ENCODE peak calls at places on chromosomes 11 and 22, in ten cellular contexts. X is endothelial cell of umbilical vein, Z is NCI-H1092, K is GF-D8, D is GM13977, L is NCI-H2029 treated with DMSO at 0.1 percent for 48 hours, S is NCI-H2227 treated with DMSO at 0.1 percent for 48 hours, C is left colon, F is cardiac fibroblast, O is ELR. J is an unnamed sample.

GRCh38 chr11:112268406-112268805 is 7.7 kb upstream of the PLET1 start:
- DNase-seq in X (no peak), Z (no peak), K (no peak), D (no peak), L (no peak), S (no peak), C (no peak), F (no peak), O (no peak), J (no peak)

GRCh38 chr22:44587004-44587793 is 89.2 kb upstream of the RTL6 start:
- DNase-seq in X (no peak), Z (peak; percentile 30), K (no peak), D (peak; percentile 66), L (peak; percentile 31), S (no peak), C (no peak), F (no peak), O (no peak), J (no peak)

GRCh38 chr11:17403977-17404759 is 15.7 kb upstream of the KCNJ11 start:
- DNase-seq in X (no peak), Z (no peak), K (no peak), D (no peak), L (no peak), S (no peak), C (no peak), F (peak; percentile 42), O (peak; percentile 13), J (no peak)

GRCh38 chr11:66555416-66555815 is 8.7 kb downstream of the ACTN3 start:
- DNase-seq in X (no peak), Z (no peak), K (no peak), D (no peak), L (no peak), S (no peak), C (no peak), F (no peak), O (no peak), J (no peak)

GRCh38 chr22:20149257-20150250 is 1.3 kb downstream of the CCDC188 start:
- DNase-seq in X (no peak), Z (no peak), K (no peak), D (no peak), L (no peak), S (no peak), C (no peak), F (no peak), O (no peak), J (no peak)

GRCh38 chr11:32311351-32312077 is 123.8 kb downstream of the WT1 start:
- DNase-seq in X (no peak), Z (no peak), K (no peak), D (no peak), L (no peak), S (no peak), C (no peak), F (no peak), O (no peak), J (no peak)

GRCh38 chr22:37146507-37147180 is 3.1 kb downstream of the IL2RB start:
- DNase-seq in X (no peak), Z (no peak), K (no peak), D (no peak), L (no peak), S (no peak), C (no peak), F (no peak), O (no peak), J (no peak)

GRCh38 chr11:8196749-8197148 is 27.9 kb upstream of the RIC3 start:
- DNase-seq in X (no peak), Z (no peak), K (no peak), D (no peak), L (no peak), S (peak; percentile 23), C (no peak), F (no peak), O (no peak), J (no peak)

GRCh38 chr22:50576070-50576469 is 2.2 kb downstream of the CPT1B start:
- DNase-seq in X (peak; percentile 68), Z (no peak), K (no peak), D (no peak), L (no peak), S (no peak), C (no peak), F (peak; percentile 48), O (peak; percentile 75), J (peak; percentile 44)

GRCh38 chr22:49022816-49023160 is 804.9 kb downstream of the BRD1 start:
- DNase-seq in X (no peak), Z (no peak), K (no peak), D (no peak), L (no peak), S (no peak), C (no peak), F (no peak), O (no peak), J (no peak)

GRCh38 chr11:105389952-105390351 is 219.9 kb upstream of the GRIA4 start:
- DNase-seq in X (no peak), Z (no peak), K (no peak), D (no peak), L (no peak), S (no peak), C (no peak), F (no peak), O (no peak), J (no peak)

GRCh38 chr22:46366801-46367706 is 31.5 kb downstream of the TRMU start:
- DNase-seq in X (no peak), Z (no peak), K (no peak), D (no peak), L (no peak), S (no peak), C (no peak), F (no peak), O (no peak), J (no peak)

J was measured in A673.